ENCODE peak calls at places on chromosomes 3 and 15, in eight cellular contexts. One of them, this sample, is unnamed.
A peak's percentile ranks its signal among the peaks of the same experiment; 100 is the strongest.

GRCh38 chr15:42955518-42955917 is 34.9 kb upstream of the TTBK2 start:
- DNase-seq in adrenal gland: no peak
- DNase-seq in uterus: no peak
- DNase-seq in IMR-90: peak; percentile 85
- DNase-seq in psoas muscle: no peak
- DNase-seq in A549: no peak
- DNase-seq in iris pigment epithelial cell: peak; percentile 90
- DNase-seq in stimulated activated effector memory CD8-positive, alpha-beta T cell treated with anti-CD3 and anti-CD28 coated beads, Interleukin-12 subunit alpha, Interleukin-12 subunit beta, amount 100 ng/mL, for 72 hours: no peak
- DNase-seq in this sample: no peak

GRCh38 chr3:12049675-12050074 is 45.5 kb downstream of the SYN2 start:
- DNase-seq in uterus: no peak
- DNase-seq in adrenal gland: no peak
- DNase-seq in iris pigment epithelial cell: peak; percentile 7
- DNase-seq in A549: no peak
- DNase-seq in IMR-90: peak; percentile 3
- DNase-seq in stimulated activated effector memory CD8-positive, alpha-beta T cell treated with anti-CD3 and anti-CD28 coated beads, Interleukin-12 subunit alpha, Interleukin-12 subunit beta, amount 100 ng/mL, for 72 hours: no peak
- DNase-seq in psoas muscle: no peak
- DNase-seq in this sample: no peak

GRCh38 chr3:195204360-195205166 is 66.4 kb downstream of the XXYLT1 start:
- DNase-seq in stimulated activated effector memory CD8-positive, alpha-beta T cell treated with anti-CD3 and anti-CD28 coated beads, Interleukin-12 subunit alpha, Interleukin-12 subunit beta, amount 100 ng/mL, for 72 hours: no peak
- DNase-seq in iris pigment epithelial cell: no peak
- DNase-seq in A549: no peak
- DNase-seq in IMR-90: no peak
- DNase-seq in adrenal gland: peak; percentile 37
- DNase-seq in psoas muscle: no peak
- DNase-seq in uterus: peak; percentile 19
- DNase-seq in this sample: no peak

GRCh38 chr3:39531681-39532080 is 64.2 kb downstream of the MOBP start:
- DNase-seq in IMR-90: peak; percentile 8
- DNase-seq in adrenal gland: no peak
- DNase-seq in uterus: no peak
- DNase-seq in iris pigment epithelial cell: peak; percentile 78
- DNase-seq in stimulated activated effector memory CD8-positive, alpha-beta T cell treated with anti-CD3 and anti-CD28 coated beads, Interleukin-12 subunit alpha, Interleukin-12 subunit beta, amount 100 ng/mL, for 72 hours: no peak
- DNase-seq in A549: peak; percentile 28
- DNase-seq in psoas muscle: no peak
- DNase-seq in this sample: no peak

GRCh38 chr15:101578443-101578894 is 73.7 kb downstream of the TM2D3 start:
- DNase-seq in adrenal gland: peak; percentile 50
- DNase-seq in iris pigment epithelial cell: peak; percentile 28
- DNase-seq in stimulated activated effector memory CD8-positive, alpha-beta T cell treated with anti-CD3 and anti-CD28 coated beads, Interleukin-12 subunit alpha, Interleukin-12 subunit beta, amount 100 ng/mL, for 72 hours: no peak
- DNase-seq in psoas muscle: peak; percentile 40
- DNase-seq in IMR-90: no peak
- DNase-seq in uterus: no peak
- DNase-seq in A549: peak; percentile 88
- DNase-seq in this sample: no peak

GRCh38 chr3:50333744-50334328 is 5.8 kb upstream of the TUSC2 start:
- DNase-seq in uterus: no peak
- DNase-seq in stimulated activated effector memory CD8-positive, alpha-beta T cell treated with anti-CD3 and anti-CD28 coated beads, Interleukin-12 subunit alpha, Interleukin-12 subunit beta, amount 100 ng/mL, for 72 hours: no peak
- DNase-seq in adrenal gland: no peak
- DNase-seq in IMR-90: peak; percentile 86
- DNase-seq in A549: no peak
- DNase-seq in psoas muscle: peak; percentile 60
- DNase-seq in iris pigment epithelial cell: peak; percentile 87
- DNase-seq in this sample: no peak

GRCh38 chr3:16288664-16289063 is 23.7 kb downstream of the OXNAD1 start:
- DNase-seq in uterus: no peak
- DNase-seq in adrenal gland: no peak
- DNase-seq in A549: no peak
- DNase-seq in IMR-90: no peak
- DNase-seq in iris pigment epithelial cell: no peak
- DNase-seq in psoas muscle: no peak
- DNase-seq in stimulated activated effector memory CD8-positive, alpha-beta T cell treated with anti-CD3 and anti-CD28 coated beads, Interleukin-12 subunit alpha, Interleukin-12 subunit beta, amount 100 ng/mL, for 72 hours: no peak
- DNase-seq in this sample: no peak

GRCh38 chr3:164458986-164459385 is 619.3 kb downstream of the SI start:
- DNase-seq in iris pigment epithelial cell: peak; percentile 72
- DNase-seq in uterus: no peak
- DNase-seq in stimulated activated effector memory CD8-positive, alpha-beta T cell treated with anti-CD3 and anti-CD28 coated beads, Interleukin-12 subunit alpha, Interleukin-12 subunit beta, amount 100 ng/mL, for 72 hours: no peak
- DNase-seq in psoas muscle: no peak
- DNase-seq in A549: no peak
- DNase-seq in adrenal gland: no peak
- DNase-seq in IMR-90: no peak
- DNase-seq in this sample: no peak

GRCh38 chr3:31356941-31357340 is 175.8 kb upstream of the STT3B start:
- DNase-seq in iris pigment epithelial cell: peak; percentile 71
- DNase-seq in adrenal gland: peak; percentile 66
- DNase-seq in stimulated activated effector memory CD8-positive, alpha-beta T cell treated with anti-CD3 and anti-CD28 coated beads, Interleukin-12 subunit alpha, Interleukin-12 subunit beta, amount 100 ng/mL, for 72 hours: no peak
- DNase-seq in A549: no peak
- DNase-seq in uterus: no peak
- DNase-seq in IMR-90: peak; percentile 33
- DNase-seq in psoas muscle: no peak
- DNase-seq in this sample: peak; percentile 68

GRCh38 chr3:158789592-158789991 is 12.3 kb upstream of the MFSD1 start:
- DNase-seq in stimulated activated effector memory CD8-positive, alpha-beta T cell treated with anti-CD3 and anti-CD28 coated beads, Interleukin-12 subunit alpha, Interleukin-12 subunit beta, amount 100 ng/mL, for 72 hours: no peak
- DNase-seq in A549: no peak
- DNase-seq in adrenal gland: no peak
- DNase-seq in psoas muscle: no peak
- DNase-seq in iris pigment epithelial cell: peak; percentile 84
- DNase-seq in IMR-90: peak; percentile 81
- DNase-seq in uterus: no peak
- DNase-seq in this sample: no peak

GRCh38 chr15:22895465-22896190 is 57.2 kb downstream of the NIPA2 start:
- DNase-seq in uterus: no peak
- DNase-seq in A549: peak; percentile 91
- DNase-seq in adrenal gland: no peak
- DNase-seq in IMR-90: peak; percentile 34
- DNase-seq in stimulated activated effector memory CD8-positive, alpha-beta T cell treated with anti-CD3 and anti-CD28 coated beads, Interleukin-12 subunit alpha, Interleukin-12 subunit beta, amount 100 ng/mL, for 72 hours: peak; percentile 60
- DNase-seq in iris pigment epithelial cell: peak; percentile 69
- DNase-seq in psoas muscle: no peak
- DNase-seq in this sample: no peak

GRCh38 chr15:40092416-40093223 is 16.1 kb downstream of the BMF start:
- DNase-seq in adrenal gland: peak; percentile 65
- DNase-seq in A549: no peak
- DNase-seq in psoas muscle: peak; percentile 67
- DNase-seq in iris pigment epithelial cell: peak; percentile 73
- DNase-seq in stimulated activated effector memory CD8-positive, alpha-beta T cell treated with anti-CD3 and anti-CD28 coated beads, Interleukin-12 subunit alpha, Interleukin-12 subunit beta, amount 100 ng/mL, for 72 hours: no peak
- DNase-seq in IMR-90: peak; percentile 86
- DNase-seq in uterus: peak; percentile 88
- DNase-seq in this sample: no peak

GRCh38 chr15:88834211-88834812 is 31.1 kb downstream of the ACAN start:
- DNase-seq in iris pigment epithelial cell: peak; percentile 21
- DNase-seq in uterus: peak; percentile 47
- DNase-seq in psoas muscle: peak; percentile 29
- DNase-seq in A549: peak; percentile 57
- DNase-seq in adrenal gland: peak; percentile 49
- DNase-seq in stimulated activated effector memory CD8-positive, alpha-beta T cell treated with anti-CD3 and anti-CD28 coated beads, Interleukin-12 subunit alpha, Interleukin-12 subunit beta, amount 100 ng/mL, for 72 hours: no peak
- DNase-seq in IMR-90: peak; percentile 63
- DNase-seq in this sample: no peak

GRCh38 chr3:136750209-136750921 is 1.8 kb downstream of the STAG1 start:
- DNase-seq in uterus: no peak
- DNase-seq in IMR-90: no peak
- DNase-seq in adrenal gland: no peak
- DNase-seq in A549: no peak
- DNase-seq in psoas muscle: no peak
- DNase-seq in iris pigment epithelial cell: no peak
- DNase-seq in stimulated activated effector memory CD8-positive, alpha-beta T cell treated with anti-CD3 and anti-CD28 coated beads, Interleukin-12 subunit alpha, Interleukin-12 subunit beta, amount 100 ng/mL, for 72 hours: no peak
- DNase-seq in this sample: no peak

GRCh38 chr3:192026656-192027055 is 565.7 kb downstream of the PYDC2 start:
- DNase-seq in iris pigment epithelial cell: no peak
- DNase-seq in stimulated activated effector memory CD8-positive, alpha-beta T cell treated with anti-CD3 and anti-CD28 coated beads, Interleukin-12 subunit alpha, Interleukin-12 subunit beta, amount 100 ng/mL, for 72 hours: no peak
- DNase-seq in psoas muscle: no peak
- DNase-seq in IMR-90: no peak
- DNase-seq in adrenal gland: no peak
- DNase-seq in uterus: no peak
- DNase-seq in A549: no peak
- DNase-seq in this sample: no peak

GRCh38 chr15:87578776-87579175 is 677.8 kb downstream of the NTRK3 start:
- DNase-seq in IMR-90: no peak
- DNase-seq in adrenal gland: no peak
- DNase-seq in iris pigment epithelial cell: no peak
- DNase-seq in A549: no peak
- DNase-seq in psoas muscle: no peak
- DNase-seq in uterus: no peak
- DNase-seq in stimulated activated effector memory CD8-positive, alpha-beta T cell treated with anti-CD3 and anti-CD28 coated beads, Interleukin-12 subunit alpha, Interleukin-12 subunit beta, amount 100 ng/mL, for 72 hours: no peak
- DNase-seq in this sample: no peak

GRCh38 chr3:146682176-146682575 is 77.0 kb upstream of the PLSCR5 start:
- DNase-seq in uterus: no peak
- DNase-seq in A549: no peak
- DNase-seq in psoas muscle: no peak
- DNase-seq in stimulated activated effector memory CD8-positive, alpha-beta T cell treated with anti-CD3 and anti-CD28 coated beads, Interleukin-12 subunit alpha, Interleukin-12 subunit beta, amount 100 ng/mL, for 72 hours: no peak
- DNase-seq in adrenal gland: no peak
- DNase-seq in IMR-90: peak; percentile 0
- DNase-seq in iris pigment epithelial cell: peak; percentile 51
- DNase-seq in this sample: no peak

GRCh38 chr3:100420885-100421284 is 19.5 kb downstream of the LNP1 start:
- DNase-seq in adrenal gland: no peak
- DNase-seq in uterus: no peak
- DNase-seq in iris pigment epithelial cell: no peak
- DNase-seq in A549: no peak
- DNase-seq in stimulated activated effector memory CD8-positive, alpha-beta T cell treated with anti-CD3 and anti-CD28 coated beads, Interleukin-12 subunit alpha, Interleukin-12 subunit beta, amount 100 ng/mL, for 72 hours: no peak
- DNase-seq in psoas muscle: no peak
- DNase-seq in IMR-90: no peak
- DNase-seq in this sample: no peak

GRCh38 chr15:56821721-56822425 is 88.6 kb upstream of the ZNF280D start:
- DNase-seq in uterus: peak; percentile 60
- DNase-seq in adrenal gland: peak; percentile 67
- DNase-seq in stimulated activated effector memory CD8-positive, alpha-beta T cell treated with anti-CD3 and anti-CD28 coated beads, Interleukin-12 subunit alpha, Interleukin-12 subunit beta, amount 100 ng/mL, for 72 hours: peak; percentile 56
- DNase-seq in iris pigment epithelial cell: peak; percentile 86
- DNase-seq in A549: peak; percentile 58
- DNase-seq in psoas muscle: peak; percentile 29
- DNase-seq in IMR-90: peak; percentile 77
- DNase-seq in this sample: peak; percentile 50

GRCh38 chr15:75368689-75369239 is 357 bp upstream of the MAN2C1 start:
- DNase-seq in uterus: no peak
- DNase-seq in iris pigment epithelial cell: no peak
- DNase-seq in A549: no peak
- DNase-seq in adrenal gland: no peak
- DNase-seq in psoas muscle: no peak
- DNase-seq in IMR-90: peak; percentile 17
- DNase-seq in stimulated activated effector memory CD8-positive, alpha-beta T cell treated with anti-CD3 and anti-CD28 coated beads, Interleukin-12 subunit alpha, Interleukin-12 subunit beta, amount 100 ng/mL, for 72 hours: no peak
- DNase-seq in this sample: no peak

GRCh38 chr3:145936986-145937385 is 224.0 kb downstream of the PLOD2 start:
- DNase-seq in A549: no peak
- DNase-seq in iris pigment epithelial cell: no peak
- DNase-seq in uterus: no peak
- DNase-seq in stimulated activated effector memory CD8-positive, alpha-beta T cell treated with anti-CD3 and anti-CD28 coated beads, Interleukin-12 subunit alpha, Interleukin-12 subunit beta, amount 100 ng/mL, for 72 hours: no peak
- DNase-seq in adrenal gland: no peak
- DNase-seq in IMR-90: no peak
- DNase-seq in psoas muscle: no peak
- DNase-seq in this sample: no peak

GRCh38 chr15:75723171-75723846 is 10.7 kb upstream of the CSPG4 start:
- DNase-seq in uterus: no peak
- DNase-seq in psoas muscle: no peak
- DNase-seq in adrenal gland: no peak
- DNase-seq in A549: no peak
- DNase-seq in IMR-90: no peak
- DNase-seq in stimulated activated effector memory CD8-positive, alpha-beta T cell treated with anti-CD3 and anti-CD28 coated beads, Interleukin-12 subunit alpha, Interleukin-12 subunit beta, amount 100 ng/mL, for 72 hours: no peak
- DNase-seq in iris pigment epithelial cell: no peak
- DNase-seq in this sample: no peak

GRCh38 chr3:15269091-15269989 is 63.0 kb downstream of the SH3BP5 start:
- DNase-seq in stimulated activated effector memory CD8-positive, alpha-beta T cell treated with anti-CD3 and anti-CD28 coated beads, Interleukin-12 subunit alpha, Interleukin-12 subunit beta, amount 100 ng/mL, for 72 hours: peak; percentile 87
- DNase-seq in IMR-90: peak; percentile 96
- DNase-seq in A549: peak; percentile 98
- DNase-seq in iris pigment epithelial cell: peak; percentile 98
- DNase-seq in uterus: peak; percentile 95
- DNase-seq in adrenal gland: peak; percentile 97
- DNase-seq in psoas muscle: peak; percentile 90
- DNase-seq in this sample: peak; percentile 77

GRCh38 chr3:186151077-186151971 is 42.4 kb upstream of the ETV5 start:
- DNase-seq in A549: no peak
- DNase-seq in adrenal gland: no peak
- DNase-seq in iris pigment epithelial cell: no peak
- DNase-seq in stimulated activated effector memory CD8-positive, alpha-beta T cell treated with anti-CD3 and anti-CD28 coated beads, Interleukin-12 subunit alpha, Interleukin-12 subunit beta, amount 100 ng/mL, for 72 hours: no peak
- DNase-seq in uterus: no peak
- DNase-seq in psoas muscle: no peak
- DNase-seq in IMR-90: no peak
- DNase-seq in this sample: no peak

GRCh38 chr3:54356299-54357037 is 234.1 kb downstream of the CACNA2D3 start:
- DNase-seq in uterus: no peak
- DNase-seq in iris pigment epithelial cell: no peak
- DNase-seq in adrenal gland: peak; percentile 40
- DNase-seq in A549: no peak
- DNase-seq in stimulated activated effector memory CD8-positive, alpha-beta T cell treated with anti-CD3 and anti-CD28 coated beads, Interleukin-12 subunit alpha, Interleukin-12 subunit beta, amount 100 ng/mL, for 72 hours: no peak
- DNase-seq in psoas muscle: peak; percentile 18
- DNase-seq in IMR-90: no peak
- DNase-seq in this sample: no peak

GRCh38 chr3:60365360-60365759 is 885.9 kb downstream of the FHIT start:
- DNase-seq in iris pigment epithelial cell: peak; percentile 50
- DNase-seq in A549: no peak
- DNase-seq in psoas muscle: no peak
- DNase-seq in stimulated activated effector memory CD8-positive, alpha-beta T cell treated with anti-CD3 and anti-CD28 coated beads, Interleukin-12 subunit alpha, Interleukin-12 subunit beta, amount 100 ng/mL, for 72 hours: no peak
- DNase-seq in uterus: no peak
- DNase-seq in adrenal gland: no peak
- DNase-seq in IMR-90: peak; percentile 69
- DNase-seq in this sample: no peak

GRCh38 chr3:143134446-143134845 is 14.9 kb downstream of the CHST2 start:
- DNase-seq in adrenal gland: no peak
- DNase-seq in uterus: no peak
- DNase-seq in psoas muscle: no peak
- DNase-seq in IMR-90: no peak
- DNase-seq in A549: no peak
- DNase-seq in iris pigment epithelial cell: no peak
- DNase-seq in stimulated activated effector memory CD8-positive, alpha-beta T cell treated with anti-CD3 and anti-CD28 coated beads, Interleukin-12 subunit alpha, Interleukin-12 subunit beta, amount 100 ng/mL, for 72 hours: no peak
- DNase-seq in this sample: no peak